ENCODE peak calls at places on chromosomes 3 and 15, in seven cellular contexts. L is ovary, F is H1, Y is esophagus muscularis mucosa, I is A549, J is tibial nerve, E is stomach. R is an unnamed sample.
A peak's percentile ranks its signal among the peaks of the same experiment; 100 is the strongest.

GRCh38 chr3:156010829-156011228 is 109.5 kb upstream of the KCNAB1 start:
- DNase-seq in L (no peak), F (no peak), Y (no peak), I (peak; percentile 33), J (no peak), E (no peak), R (no peak)

GRCh38 chr3:20043398-20043797 is 3.2 kb downstream of the KAT2B start:
- DNase-seq in L (peak; percentile 72), F (no peak), Y (peak; percentile 96), I (no peak), J (peak; percentile 78), E (peak; percentile 93), R (peak; percentile 96)

GRCh38 chr15:89078831-89079810 is 9.1 kb upstream of the ABHD2 start:
- DNase-seq in L (no peak), F (no peak), Y (no peak), I (no peak), J (no peak), E (no peak), R (no peak)

GRCh38 chr15:66169625-66170024 is 83.9 kb downstream of the MEGF11 start:
- DNase-seq in L (no peak), F (no peak), Y (no peak), I (no peak), J (no peak), E (no peak), R (no peak)

GRCh38 chr3:15638193-15638890 is 36.8 kb downstream of the BTD start:
- DNase-seq in L (no peak), F (no peak), Y (no peak), I (no peak), J (no peak), E (no peak), R (no peak)

GRCh38 chr3:108178676-108179075 is 43.5 kb downstream of the IFT57 start:
- DNase-seq in L (no peak), F (no peak), Y (no peak), I (no peak), J (no peak), E (no peak), R (no peak)

GRCh38 chr3:123153124-123153523 is 48.6 kb upstream of the SEC22A start:
- DNase-seq in L (no peak), F (no peak), Y (no peak), I (no peak), J (no peak), E (no peak), R (no peak)

GRCh38 chr3:180744226-180744625 is 64.9 kb upstream of the CCDC39 start:
- DNase-seq in L (no peak), F (no peak), Y (no peak), I (no peak), J (no peak), E (no peak), R (no peak)

GRCh38 chr3:189954733-189955665 is 165.7 kb downstream of the P3H2 start:
- DNase-seq in L (no peak), F (no peak), Y (no peak), I (no peak), J (no peak), E (no peak), R (no peak)

GRCh38 chr3:43190682-43191081 is 84.8 kb upstream of the POMGNT2 start:
- DNase-seq in L (no peak), F (no peak), Y (no peak), I (no peak), J (no peak), E (no peak), R (no peak)

GRCh38 chr15:35728176-35728938 is 182.4 kb upstream of the DPH6 start:
- DNase-seq in L (no peak), F (no peak), Y (no peak), I (no peak), J (no peak), E (no peak), R (no peak)

GRCh38 chr3:2097641-2098191 is 950 bp upstream of the CNTN4 start:
- DNase-seq in L (no peak), F (no peak), Y (no peak), I (no peak), J (no peak), E (no peak), R (no peak)

GRCh38 chr15:64525828-64526530 is 65.6 kb downstream of the ZNF609 start:
- DNase-seq in L (no peak), F (no peak), Y (no peak), I (no peak), J (no peak), E (no peak), R (no peak)

GRCh38 chr3:18919158-18919557 is 229.2 kb upstream of the KCNH8 start:
- DNase-seq in L (no peak), F (no peak), Y (no peak), I (no peak), J (no peak), E (no peak), R (no peak)
- TF ChIP-seq EP300 in L (no peak), F (no peak), Y (no peak), I (no peak), J (no peak), E (no peak), R (no peak)

GRCh38 chr3:178385280-178385952 is 150.8 kb upstream of the KCNMB2 start:
- DNase-seq in L (peak; percentile 35), F (peak; percentile 50), Y (no peak), I (no peak), J (no peak), E (no peak), R (no peak)
- TF ChIP-seq EP300 in L (no peak), F (no peak), Y (no peak), I (no peak), J (no peak), E (no peak), R (no peak)

GRCh38 chr3:178967184-178967532 is 104.5 kb downstream of the ZMAT3 start:
- DNase-seq in L (no peak), F (no peak), Y (no peak), I (no peak), J (no peak), E (no peak), R (no peak)

GRCh38 chr3:178964551-178964950 is 107.1 kb downstream of the ZMAT3 start:
- DNase-seq in L (no peak), F (no peak), Y (no peak), I (no peak), J (no peak), E (no peak), R (no peak)

GRCh38 chr3:178971614-178972013 is 100.0 kb downstream of the ZMAT3 start:
- DNase-seq in L (no peak), F (no peak), Y (no peak), I (no peak), J (no peak), E (no peak), R (no peak)

GRCh38 chr3:178966299-178967183 is 105.1 kb downstream of the ZMAT3 start:
- DNase-seq in L (peak; percentile 24), F (no peak), Y (no peak), I (no peak), J (no peak), E (no peak), R (no peak)

GRCh38 chr3:178968996-178969700 is 102.5 kb downstream of the ZMAT3 start:
- DNase-seq in L (no peak), F (no peak), Y (no peak), I (no peak), J (no peak), E (no peak), R (no peak)
- TF ChIP-seq EP300 in L (no peak), F (no peak), Y (no peak), I (no peak), J (no peak), E (no peak), R (no peak)

GRCh38 chr3:111594781-111595180 is 365 bp downstream of the ZBED2 start:
- DNase-seq in L (no peak), F (no peak), Y (no peak), I (no peak), J (no peak), E (no peak), R (no peak)
- TF ChIP-seq EP300 in L (no peak), F (no peak), Y (no peak), I (no peak), J (no peak), E (no peak), R (no peak)

GRCh38 chr3:117165611-117166051 is 456.1 kb downstream of the TUSC7 start:
- DNase-seq in L (no peak), F (no peak), Y (no peak), I (no peak), J (no peak), E (no peak), R (no peak)

GRCh38 chr3:117170112-117170511 is 460.5 kb downstream of the TUSC7 start:
- DNase-seq in L (no peak), F (no peak), Y (no peak), I (no peak), J (no peak), E (no peak), R (no peak)

GRCh38 chr3:117168896-117169295 is 459.3 kb downstream of the TUSC7 start:
- DNase-seq in L (no peak), F (no peak), Y (no peak), I (no peak), J (no peak), E (no peak), R (no peak)

GRCh38 chr3:117171124-117171523 is 461.5 kb downstream of the TUSC7 start:
- DNase-seq in L (no peak), F (no peak), Y (no peak), I (no peak), J (no peak), E (no peak), R (no peak)
- TF ChIP-seq EP300 in L (no peak), F (no peak), Y (no peak), I (no peak), J (no peak), E (no peak), R (no peak)

GRCh38 chr3:33900809-33901505 is 102.5 kb downstream of the PDCD6IP start:
- DNase-seq in L (no peak), F (no peak), Y (no peak), I (no peak), J (no peak), E (no peak), R (no peak)
- TF ChIP-seq EP300 in L (no peak), F (no peak), Y (no peak), I (no peak), J (no peak), E (no peak), R (no peak)

GRCh38 chr3:133121471-133121870 is 83.3 kb downstream of the TMEM108 start:
- DNase-seq in L (no peak), F (no peak), Y (no peak), I (no peak), J (no peak), E (no peak), R (no peak)
- TF ChIP-seq EP300 in L (no peak), F (no peak), Y (no peak), I (no peak), J (no peak), E (no peak), R (no peak)

R was measured in upper lobe of left lung.